ENCODE peak calls at places on chromosomes 5 and 9, in ten cellular contexts. One of them, this sample, is unnamed. For H3K4me1, the result is how much of the 10 kb centered on the place peaks cover.

GRCh38 chr5:40681351-40682311 is 1.9 kb downstream of the PTGER4 start:
- DNase-seq in GM12878: no peak
- DNase-seq in hepatocyte: peak
- DNase-seq in aorta: peak
- DNase-seq in thoracic aorta: no peak
- DNase-seq in naive thymus-derived CD4-positive, alpha-beta T cell: peak
- DNase-seq in upper lobe of right lung: peak
- DNase-seq in left lung: peak
- DNase-seq in psoas muscle: peak
- DNase-seq in heart right ventricle: peak
- DNase-seq in this sample: no peak

GRCh38 chr5:127011151-127011550 is 19.2 kb downstream of the MARCHF3 start:
- DNase-seq in heart right ventricle: no peak
- DNase-seq in left lung: no peak
- DNase-seq in naive thymus-derived CD4-positive, alpha-beta T cell: no peak
- DNase-seq in GM12878: no peak
- DNase-seq in hepatocyte: no peak
- DNase-seq in psoas muscle: no peak
- DNase-seq in thoracic aorta: no peak
- DNase-seq in aorta: no peak
- DNase-seq in upper lobe of right lung: no peak
- DNase-seq in this sample: no peak

GRCh38 chr5:132001647-132002561 is 9.6 kb downstream of the ACSL6 start:
- DNase-seq in aorta: peak
- DNase-seq in psoas muscle: peak
- DNase-seq in naive thymus-derived CD4-positive, alpha-beta T cell: no peak
- DNase-seq in GM12878: no peak
- DNase-seq in heart right ventricle: no peak
- DNase-seq in left lung: no peak
- DNase-seq in upper lobe of right lung: peak
- DNase-seq in hepatocyte: peak
- DNase-seq in thoracic aorta: no peak
- DNase-seq in this sample: no peak

GRCh38 chr9:98222885-98223640 is 30.6 kb upstream of the CORO2A start:
- DNase-seq in naive thymus-derived CD4-positive, alpha-beta T cell: no peak
- DNase-seq in left lung: no peak
- DNase-seq in psoas muscle: no peak
- DNase-seq in heart right ventricle: no peak
- DNase-seq in upper lobe of right lung: no peak
- DNase-seq in thoracic aorta: no peak
- DNase-seq in hepatocyte: no peak
- DNase-seq in aorta: peak
- DNase-seq in GM12878: no peak
- DNase-seq in this sample: no peak

GRCh38 chr5:122498163-122498562 is 186.1 kb downstream of the SNCAIP start:
- DNase-seq in left lung: no peak
- DNase-seq in hepatocyte: peak
- DNase-seq in naive thymus-derived CD4-positive, alpha-beta T cell: no peak
- DNase-seq in aorta: no peak
- DNase-seq in GM12878: no peak
- DNase-seq in thoracic aorta: no peak
- DNase-seq in heart right ventricle: no peak
- DNase-seq in psoas muscle: no peak
- DNase-seq in upper lobe of right lung: no peak
- DNase-seq in this sample: no peak

GRCh38 chr9:33787839-33788238 is 7.5 kb upstream of the PRSS3 start:
- DNase-seq in psoas muscle: peak
- DNase-seq in heart right ventricle: peak
- DNase-seq in thoracic aorta: no peak
- DNase-seq in upper lobe of right lung: no peak
- DNase-seq in aorta: no peak
- DNase-seq in GM12878: no peak
- DNase-seq in left lung: no peak
- DNase-seq in hepatocyte: no peak
- DNase-seq in naive thymus-derived CD4-positive, alpha-beta T cell: no peak
- DNase-seq in this sample: no peak

GRCh38 chr5:43636076-43636475 is 33.1 kb downstream of the NNT start:
- DNase-seq in upper lobe of right lung: no peak
- DNase-seq in thoracic aorta: no peak
- DNase-seq in left lung: no peak
- DNase-seq in heart right ventricle: no peak
- DNase-seq in psoas muscle: no peak
- DNase-seq in GM12878: no peak
- DNase-seq in aorta: no peak
- DNase-seq in naive thymus-derived CD4-positive, alpha-beta T cell: no peak
- DNase-seq in hepatocyte: no peak
- DNase-seq in this sample: no peak

GRCh38 chr5:135950611-135951010 is 4.2 kb downstream of the LECT2 start:
- DNase-seq in psoas muscle: no peak
- DNase-seq in upper lobe of right lung: no peak
- DNase-seq in thoracic aorta: no peak
- DNase-seq in hepatocyte: no peak
- DNase-seq in GM12878: no peak
- DNase-seq in aorta: no peak
- DNase-seq in heart right ventricle: no peak
- DNase-seq in naive thymus-derived CD4-positive, alpha-beta T cell: no peak
- DNase-seq in left lung: no peak
- DNase-seq in this sample: no peak

GRCh38 chr5:78750281-78750680 is 101.7 kb upstream of the LHFPL2 start:
- DNase-seq in upper lobe of right lung: no peak
- DNase-seq in psoas muscle: no peak
- DNase-seq in aorta: no peak
- DNase-seq in heart right ventricle: no peak
- DNase-seq in hepatocyte: no peak
- DNase-seq in naive thymus-derived CD4-positive, alpha-beta T cell: no peak
- DNase-seq in thoracic aorta: no peak
- DNase-seq in GM12878: no peak
- DNase-seq in left lung: no peak
- DNase-seq in this sample: no peak

GRCh38 chr5:9196403-9197224 is 349.3 kb downstream of the SEMA5A start:
- DNase-seq in thoracic aorta: no peak
- DNase-seq in upper lobe of right lung: no peak
- DNase-seq in left lung: no peak
- DNase-seq in GM12878: no peak
- DNase-seq in naive thymus-derived CD4-positive, alpha-beta T cell: no peak
- DNase-seq in psoas muscle: no peak
- DNase-seq in heart right ventricle: no peak
- DNase-seq in hepatocyte: no peak
- DNase-seq in aorta: no peak
- DNase-seq in this sample: no peak

GRCh38 chr5:133370904-133371303 is 241.4 kb downstream of the FSTL4 start:
- DNase-seq in GM12878: no peak
- DNase-seq in thoracic aorta: no peak
- DNase-seq in upper lobe of right lung: no peak
- DNase-seq in naive thymus-derived CD4-positive, alpha-beta T cell: no peak
- DNase-seq in heart right ventricle: no peak
- DNase-seq in aorta: no peak
- DNase-seq in left lung: no peak
- DNase-seq in psoas muscle: no peak
- DNase-seq in hepatocyte: no peak
- DNase-seq in this sample: no peak

GRCh38 chr9:127253446-127253845 is 11.1 kb upstream of the GARNL3 start:
- DNase-seq in naive thymus-derived CD4-positive, alpha-beta T cell: no peak
- DNase-seq in thoracic aorta: no peak
- DNase-seq in hepatocyte: no peak
- DNase-seq in aorta: no peak
- DNase-seq in heart right ventricle: no peak
- DNase-seq in psoas muscle: no peak
- DNase-seq in GM12878: no peak
- DNase-seq in left lung: no peak
- DNase-seq in upper lobe of right lung: no peak
- DNase-seq in this sample: no peak

GRCh38 chr9:129347323-129348120 is 169.5 kb upstream of the IER5L start:
- DNase-seq in GM12878: no peak
- DNase-seq in upper lobe of right lung: no peak
- DNase-seq in aorta: peak
- DNase-seq in naive thymus-derived CD4-positive, alpha-beta T cell: no peak
- DNase-seq in hepatocyte: no peak
- DNase-seq in heart right ventricle: no peak
- DNase-seq in psoas muscle: no peak
- DNase-seq in thoracic aorta: no peak
- DNase-seq in left lung: peak
- DNase-seq in this sample: no peak

GRCh38 chr5:180807654-180808414 is 5.2 kb upstream of the MGAT1 start:
- DNase-seq in upper lobe of right lung: no peak
- DNase-seq in left lung: no peak
- DNase-seq in hepatocyte: no peak
- DNase-seq in psoas muscle: no peak
- DNase-seq in naive thymus-derived CD4-positive, alpha-beta T cell: no peak
- DNase-seq in thoracic aorta: no peak
- DNase-seq in aorta: no peak
- DNase-seq in heart right ventricle: no peak
- DNase-seq in GM12878: no peak
- DNase-seq in this sample: no peak
- H3K4me1 ChIP-seq in upper lobe of right lung: half or more
- H3K4me1 ChIP-seq in left lung: half or more
- H3K4me1 ChIP-seq in hepatocyte: half or more
- H3K4me1 ChIP-seq in psoas muscle: half or more
- H3K4me1 ChIP-seq in naive thymus-derived CD4-positive, alpha-beta T cell: half or more
- H3K4me1 ChIP-seq in thoracic aorta: half or more
- H3K4me1 ChIP-seq in aorta: under half
- H3K4me1 ChIP-seq in heart right ventricle: half or more
- H3K4me1 ChIP-seq in GM12878: under half
- H3K4me1 ChIP-seq in this sample: half or more

DNA sequence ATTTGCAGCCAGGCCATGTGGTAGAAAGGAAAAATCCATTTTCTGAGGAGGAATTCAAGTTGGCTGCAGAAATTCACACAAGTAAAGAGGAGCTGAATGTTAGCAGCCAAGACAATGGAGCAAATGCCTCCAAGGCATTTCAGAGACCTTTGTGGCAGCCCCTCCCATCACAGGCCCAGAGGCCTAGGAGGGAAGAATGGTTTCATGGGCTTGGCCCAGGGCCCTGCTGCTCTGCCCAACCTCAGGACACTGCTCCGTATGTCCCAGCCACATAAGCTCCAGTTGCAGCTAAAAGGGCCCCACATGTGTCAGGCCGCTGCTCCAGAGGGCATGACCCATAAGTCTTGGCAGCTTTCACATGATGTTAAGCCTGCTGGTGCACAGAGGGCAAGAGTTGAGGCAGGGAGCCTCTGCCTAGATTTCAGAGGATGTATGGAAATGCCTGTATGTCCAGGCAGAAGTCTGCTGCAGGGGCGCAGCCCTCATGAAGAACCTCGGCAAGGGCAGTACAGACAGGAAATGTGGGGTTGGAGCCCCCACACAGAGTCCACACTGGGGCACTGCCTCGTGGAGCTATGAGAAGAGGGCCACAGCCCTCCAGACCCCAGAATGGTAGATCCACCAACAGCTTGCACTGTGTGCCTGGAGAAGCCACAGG is 144.2 kb upstream of the EPB41L4A start:
- DNase-seq in thoracic aorta: no peak
- DNase-seq in heart right ventricle: no peak
- DNase-seq in upper lobe of right lung: no peak
- DNase-seq in psoas muscle: no peak
- DNase-seq in GM12878: no peak
- DNase-seq in naive thymus-derived CD4-positive, alpha-beta T cell: no peak
- DNase-seq in hepatocyte: no peak
- DNase-seq in aorta: no peak
- DNase-seq in left lung: no peak
- DNase-seq in this sample: no peak
- H3K27ac ChIP-seq in thoracic aorta: no peak
- H3K27ac ChIP-seq in heart right ventricle: no peak
- H3K27ac ChIP-seq in upper lobe of right lung: no peak
- H3K27ac ChIP-seq in psoas muscle: no peak
- H3K27ac ChIP-seq in GM12878: no peak
- H3K27ac ChIP-seq in naive thymus-derived CD4-positive, alpha-beta T cell: no peak
- H3K27ac ChIP-seq in hepatocyte: no peak
- H3K27ac ChIP-seq in aorta: no peak
- H3K27ac ChIP-seq in left lung: no peak
- H3K27ac ChIP-seq in this sample: no peak

DNA sequence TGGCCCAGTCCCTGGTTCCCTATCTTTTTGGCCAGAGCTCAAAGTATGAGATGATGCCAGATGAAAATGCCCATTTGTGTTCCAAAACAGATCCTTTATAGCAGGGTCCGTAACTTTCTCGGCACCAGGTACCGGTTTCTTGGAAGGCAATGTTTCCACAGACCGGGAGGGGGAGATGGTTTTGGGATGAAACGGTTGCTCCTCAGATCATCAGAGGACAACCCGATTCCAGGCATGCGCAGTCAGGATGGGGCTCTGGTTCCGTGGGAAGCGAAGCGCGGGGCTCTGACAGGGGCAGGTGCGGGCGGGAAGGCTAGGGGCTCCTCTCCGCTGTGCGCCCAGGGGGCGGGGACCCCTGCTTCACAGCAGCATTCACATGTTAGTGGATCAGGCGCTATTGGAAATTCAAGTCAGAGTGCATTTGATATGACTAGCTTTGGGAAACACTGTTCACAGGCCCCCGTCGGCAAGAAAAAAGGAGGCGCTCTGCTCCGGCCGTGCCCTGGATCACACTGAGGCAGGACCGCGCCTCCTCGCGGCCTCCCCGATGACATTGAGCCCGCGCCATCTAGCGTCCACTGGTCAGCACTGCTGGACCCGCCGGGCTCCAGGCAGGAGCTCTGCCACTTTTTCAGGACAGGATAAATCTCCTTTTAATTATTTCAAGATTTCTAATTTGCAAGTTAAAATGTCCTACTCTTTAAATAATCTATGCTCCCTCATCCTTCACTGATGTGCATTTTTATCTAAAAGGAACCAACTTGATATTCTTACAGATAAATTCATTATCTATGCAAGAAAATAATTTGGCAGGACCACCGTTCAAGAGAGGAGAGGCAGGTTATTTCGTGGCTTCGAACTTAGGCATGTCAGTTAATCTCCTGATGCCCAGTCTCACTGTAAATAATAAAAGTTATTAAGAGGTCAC is 190.0 kb downstream of the FANCC start:
- DNase-seq in GM12878: no peak
- DNase-seq in upper lobe of right lung: peak
- DNase-seq in hepatocyte: peak
- DNase-seq in thoracic aorta: peak
- DNase-seq in psoas muscle: peak
- DNase-seq in heart right ventricle: peak
- DNase-seq in naive thymus-derived CD4-positive, alpha-beta T cell: peak
- DNase-seq in aorta: peak
- DNase-seq in left lung: peak
- DNase-seq in this sample: peak
- H3K4me3 ChIP-seq in GM12878: no peak
- H3K4me3 ChIP-seq in upper lobe of right lung: peak
- H3K4me3 ChIP-seq in hepatocyte: no peak
- H3K4me3 ChIP-seq in thoracic aorta: peak
- H3K4me3 ChIP-seq in psoas muscle: peak
- H3K4me3 ChIP-seq in heart right ventricle: peak
- H3K4me3 ChIP-seq in naive thymus-derived CD4-positive, alpha-beta T cell: no peak
- H3K4me3 ChIP-seq in aorta: peak
- H3K4me3 ChIP-seq in left lung: no peak
- H3K4me3 ChIP-seq in this sample: no peak

DNA sequence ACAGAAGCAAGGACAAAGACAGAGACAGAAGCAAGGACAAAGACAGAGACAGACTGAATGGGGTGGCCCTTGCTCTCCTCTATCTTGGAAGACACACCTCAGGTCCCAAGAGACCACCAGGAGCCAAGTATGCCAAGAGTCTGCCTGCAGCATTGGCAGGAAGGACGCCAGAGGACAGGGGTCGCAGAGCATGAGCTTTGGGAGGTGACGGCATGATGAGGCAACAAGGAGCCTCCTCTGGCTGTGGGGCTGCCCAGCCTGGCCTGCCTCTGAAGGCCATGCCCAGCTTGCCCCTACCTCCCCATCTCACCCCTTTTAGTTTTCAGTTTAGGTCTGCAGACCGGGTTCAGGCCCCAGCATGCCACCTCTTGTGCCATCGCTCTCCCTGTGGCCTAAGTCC is 17.6 kb downstream of the PDGFRB start:
- DNase-seq in GM12878: no peak
- DNase-seq in aorta: no peak
- DNase-seq in heart right ventricle: peak
- DNase-seq in left lung: no peak
- DNase-seq in thoracic aorta: no peak
- DNase-seq in hepatocyte: no peak
- DNase-seq in upper lobe of right lung: no peak
- DNase-seq in psoas muscle: no peak
- DNase-seq in naive thymus-derived CD4-positive, alpha-beta T cell: no peak
- DNase-seq in this sample: no peak
- H3K4me1 ChIP-seq in GM12878: under half
- H3K4me1 ChIP-seq in aorta: under half
- H3K4me1 ChIP-seq in heart right ventricle: half or more
- H3K4me1 ChIP-seq in left lung: under half
- H3K4me1 ChIP-seq in thoracic aorta: half or more
- H3K4me1 ChIP-seq in hepatocyte: half or more
- H3K4me1 ChIP-seq in upper lobe of right lung: half or more
- H3K4me1 ChIP-seq in psoas muscle: under half
- H3K4me1 ChIP-seq in naive thymus-derived CD4-positive, alpha-beta T cell: under half
- H3K4me1 ChIP-seq in this sample: under half